ENCODE peak calls at places on chromosomes 11 and 22, in eight cellular contexts. M is body of pancreas; C is B cell; J is CD8-positive, alpha-beta T cell; A is heart left ventricle; F is endodermal cell; I is kidney epithelial cell; X is nephron progenitor cell. T is an unnamed sample.

GRCh38 chr22:47397673-47398072 is 635.2 kb downstream of the TBC1D22A start:
- DNase-seq in M (no peak), C (no peak), J (no peak), A (no peak), F (no peak), I (no peak), X (no peak), T (no peak)

GRCh38 chr22:49198705-49199084 is 629.0 kb downstream of the BRD1 start:
- DNase-seq in M (no peak), C (no peak), J (no peak), A (peak; percentile 16), F (peak; percentile 16), I (no peak), X (no peak), T (no peak)

GRCh38 chr22:50532824-50533344 is 3.1 kb upstream of the TYMP start:
- DNase-seq in M (no peak), C (no peak), J (no peak), A (peak; percentile 17), F (no peak), I (no peak), X (no peak), T (no peak)

GRCh38 chr11:66727282-66727882 is 1.6 kb downstream of the SPTBN2 start:
- DNase-seq in M (peak; percentile 22), C (peak; percentile 57), J (peak; percentile 12), A (no peak), F (peak; percentile 73), I (no peak), X (peak; percentile 64), T (peak; percentile 72)

GRCh38 chr11:75320046-75320618 is 31.3 kb downstream of the ARRB1 start:
- DNase-seq in M (no peak), C (no peak), J (no peak), A (no peak), F (peak; percentile 66), I (no peak), X (no peak), T (no peak)

GRCh38 chr11:119057000-119057769 is at the start of gene HYOU1:
- DNase-seq in M (peak; percentile 99), C (peak; percentile 100), J (peak; percentile 99), A (peak; percentile 99), F (peak; percentile 99), I (peak; percentile 83), X (peak; percentile 100), T (peak; percentile 100)

GRCh38 chr11:71106671-71107070 is 145.7 kb downstream of the SHANK2 start:
- DNase-seq in M (no peak), C (no peak), J (no peak), A (no peak), F (no peak), I (no peak), X (no peak), T (no peak)

GRCh38 chr11:94144233-94144632 is 15.6 kb downstream of the PANX1 start:
- DNase-seq in M (no peak), C (no peak), J (no peak), A (no peak), F (no peak), I (no peak), X (no peak), T (peak; percentile 1)

DNA sequence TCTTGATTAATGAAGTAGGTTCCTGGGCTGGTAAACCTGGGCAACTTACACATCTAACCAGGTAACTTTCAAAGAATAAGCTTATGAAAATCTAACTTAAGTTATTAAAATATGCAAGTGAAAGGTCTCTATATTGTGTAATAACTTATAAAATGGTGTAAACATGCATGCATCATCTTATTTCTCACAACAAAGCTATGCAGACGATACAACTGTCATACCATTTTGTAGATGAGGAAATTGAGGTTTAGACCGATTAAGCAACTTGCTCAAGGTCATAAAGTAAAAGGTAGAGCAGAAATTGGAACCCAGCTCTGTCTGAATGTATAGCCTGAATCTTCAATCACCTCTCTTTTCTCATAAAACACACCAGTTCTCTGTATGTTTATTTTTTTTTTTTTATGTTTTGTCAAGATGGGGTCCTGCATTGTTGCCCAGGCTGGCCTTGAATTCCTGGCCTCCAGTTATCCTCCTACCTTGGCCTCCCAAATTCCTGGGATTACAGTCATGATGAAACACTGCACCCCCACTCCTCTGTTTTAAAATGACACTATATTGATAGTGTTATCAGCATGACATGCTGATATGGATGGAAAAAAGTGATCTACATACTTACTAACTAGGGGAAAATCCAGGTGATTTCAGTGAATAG is 109.6 kb downstream of the SGSM3 start:
- DNase-seq in M (no peak), C (no peak), J (no peak), A (no peak), F (no peak), I (no peak), X (no peak), T (no peak)
- TF ChIP-seq CTCF in M (no peak), C (no peak), J (no peak), A (no peak), F (no peak), I (no peak), X (no peak), T (no peak)

GRCh38 chr11:64924910-64925284 is 408 bp downstream of the PPP2R5B start:
- DNase-seq in M (no peak), C (no peak), J (no peak), A (no peak), F (peak; percentile 61), I (no peak), X (no peak), T (peak; percentile 63)

GRCh38 chr11:64925536-64926449 is 1.3 kb downstream of the PPP2R5B start:
- DNase-seq in M (no peak), C (no peak), J (no peak), A (no peak), F (peak; percentile 45), I (no peak), X (no peak), T (no peak)

GRCh38 chr11:64923151-64923661 is 1.3 kb upstream of the PPP2R5B start:
- DNase-seq in M (no peak), C (no peak), J (no peak), A (no peak), F (no peak), I (no peak), X (no peak), T (no peak)

GRCh38 chr11:64926689-64927088 is 2.2 kb downstream of the PPP2R5B start:
- DNase-seq in M (no peak), C (no peak), J (no peak), A (no peak), F (peak; percentile 37), I (no peak), X (no peak), T (no peak)

GRCh38 chr11:64923944-64924909 is at the start of gene PPP2R5B:
- DNase-seq in M (peak; percentile 98), C (peak; percentile 93), J (peak; percentile 89), A (peak; percentile 96), F (peak; percentile 92), I (peak; percentile 90), X (peak; percentile 82), T (peak; percentile 98)
- TF ChIP-seq CTCF in M (no peak), C (no peak), J (no peak), A (no peak), F (no peak), I (no peak), X (no peak), T (no peak)

DNA sequence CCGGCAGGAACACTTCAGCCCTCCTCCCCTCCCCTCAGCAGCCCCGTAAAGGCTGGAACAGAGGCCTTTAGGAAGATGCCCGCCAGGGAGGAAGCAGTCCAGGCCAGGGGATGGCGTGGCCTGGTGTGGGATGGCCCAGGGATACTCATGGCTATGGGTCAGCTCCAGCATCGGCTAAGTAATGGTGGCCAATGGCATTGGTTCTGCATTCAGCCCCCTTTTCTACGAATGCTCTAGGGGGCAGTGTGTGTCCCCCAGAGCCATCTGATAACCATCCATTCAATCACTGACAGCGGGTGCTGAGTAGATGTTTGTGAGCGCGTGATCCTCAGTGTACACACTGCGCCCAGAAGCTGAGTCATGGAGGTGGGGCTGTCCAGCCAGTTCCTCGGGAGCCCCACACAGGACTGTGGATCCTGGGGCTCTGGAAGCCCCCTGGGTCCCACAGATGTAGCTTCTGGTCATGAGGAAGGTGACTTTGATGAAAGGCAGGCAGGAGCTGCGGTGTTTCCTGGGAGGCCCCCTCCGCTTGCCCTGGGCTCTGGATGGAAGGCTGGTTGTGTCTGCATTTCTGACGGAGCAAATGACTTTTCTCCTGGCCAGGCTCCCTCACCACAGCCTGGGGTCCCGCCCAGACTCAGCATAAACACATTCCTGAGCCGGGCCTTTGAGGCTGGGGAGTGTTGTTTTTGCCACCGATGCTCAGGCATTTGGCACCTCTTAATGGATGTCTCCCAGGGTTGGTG is 46.5 kb downstream of the FBLN1 start:
- DNase-seq in M (peak; percentile 43), C (no peak), J (no peak), A (no peak), F (peak; percentile 85), I (no peak), X (no peak), T (no peak)
- TF ChIP-seq CTCF in M (no peak), C (no peak), J (no peak), A (no peak), F (peak; percentile 62), I (no peak), X (no peak), T (no peak)

DNA sequence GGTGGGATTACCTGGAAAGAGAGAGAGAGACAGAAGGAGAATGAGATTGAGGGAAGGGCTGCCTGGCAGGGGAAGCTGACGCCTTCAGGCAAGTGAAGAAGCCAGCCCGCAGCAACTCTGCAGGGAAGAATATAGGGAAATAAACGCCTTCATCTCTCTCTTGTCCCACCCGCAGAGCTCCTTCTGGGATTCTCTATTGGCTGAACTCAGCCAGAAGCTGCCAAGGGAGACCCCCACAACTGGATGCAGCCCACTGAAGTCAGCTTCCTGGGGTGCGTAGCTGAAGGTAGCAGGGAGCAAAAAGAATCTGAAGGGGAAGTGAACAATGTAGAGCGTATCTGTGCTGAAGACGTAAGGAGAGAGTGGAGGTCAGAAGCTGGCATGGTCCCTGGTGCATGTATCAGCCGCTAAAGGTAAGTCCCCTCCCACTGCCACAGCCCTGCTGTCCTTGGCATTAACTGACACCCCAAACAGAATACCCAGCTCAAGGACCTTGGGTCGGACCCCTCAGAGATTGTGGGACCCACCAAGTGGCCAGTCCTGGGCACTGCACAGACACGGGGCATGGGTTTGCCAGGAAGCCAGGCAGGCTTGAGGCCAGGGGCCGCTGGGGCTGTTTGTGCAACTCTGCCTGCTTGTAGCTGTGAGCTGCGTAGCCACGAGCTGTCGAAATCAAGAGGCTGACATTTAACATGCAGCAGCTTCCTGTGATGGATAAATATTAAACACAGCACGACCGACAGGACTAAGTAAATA is 469.9 kb downstream of the MN1 start:
- DNase-seq in M (peak; percentile 80), C (no peak), J (no peak), A (peak; percentile 25), F (peak; percentile 85), I (no peak), X (peak; percentile 55), T (no peak)
- TF ChIP-seq CTCF in M (peak; percentile 66), C (no peak), J (no peak), A (peak; percentile 4), F (peak; percentile 69), I (peak; percentile 64), X (peak; percentile 42), T (no peak)